ENCODE peak calls at places on chromosomes 6 and 20, in five cellular contexts. One of them, this sample, is unnamed.

GRCh38 chr6:137490961-137491360 is 3.2 kb downstream of the OLIG3 start:
- DNase-seq in stimulated activated CD8-positive, alpha-beta memory T cell treated with anti-CD3 and anti-CD28 coated beads, Interleukin-2, amount 100 ng/mL, for 1 hour: no peak
- DNase-seq in ELR: no peak
- DNase-seq in NCI-H2081: no peak
- DNase-seq in EL: no peak
- DNase-seq in this sample: no peak

GRCh38 chr20:60928341-60928740 is 323.7 kb upstream of the CDH4 start:
- DNase-seq in stimulated activated CD8-positive, alpha-beta memory T cell treated with anti-CD3 and anti-CD28 coated beads, Interleukin-2, amount 100 ng/mL, for 1 hour: no peak
- DNase-seq in ELR: no peak
- DNase-seq in NCI-H2081: no peak
- DNase-seq in EL: no peak
- DNase-seq in this sample: no peak

GRCh38 chr20:49259799-49260198 is 18.1 kb downstream of the ZNFX1 start:
- DNase-seq in stimulated activated CD8-positive, alpha-beta memory T cell treated with anti-CD3 and anti-CD28 coated beads, Interleukin-2, amount 100 ng/mL, for 1 hour: no peak
- DNase-seq in ELR: no peak
- DNase-seq in NCI-H2081: no peak
- DNase-seq in EL: no peak
- DNase-seq in this sample: no peak

GRCh38 chr6:156508923-156509322 is 268.3 kb upstream of the ARID1B start:
- DNase-seq in stimulated activated CD8-positive, alpha-beta memory T cell treated with anti-CD3 and anti-CD28 coated beads, Interleukin-2, amount 100 ng/mL, for 1 hour: no peak
- DNase-seq in ELR: no peak
- DNase-seq in NCI-H2081: no peak
- DNase-seq in EL: peak
- DNase-seq in this sample: peak

GRCh38 chr6:14464049-14464448 is 346.5 kb downstream of the CD83 start:
- DNase-seq in stimulated activated CD8-positive, alpha-beta memory T cell treated with anti-CD3 and anti-CD28 coated beads, Interleukin-2, amount 100 ng/mL, for 1 hour: no peak
- DNase-seq in ELR: peak
- DNase-seq in NCI-H2081: no peak
- DNase-seq in EL: no peak
- DNase-seq in this sample: no peak

GRCh38 chr20:62496525-62497218 is 20.9 kb upstream of the GATA5 start:
- DNase-seq in stimulated activated CD8-positive, alpha-beta memory T cell treated with anti-CD3 and anti-CD28 coated beads, Interleukin-2, amount 100 ng/mL, for 1 hour: no peak
- DNase-seq in ELR: peak
- DNase-seq in NCI-H2081: peak
- DNase-seq in EL: no peak
- DNase-seq in this sample: peak

GRCh38 chr6:148530394-148530923 is 187.8 kb downstream of the SASH1 start:
- DNase-seq in stimulated activated CD8-positive, alpha-beta memory T cell treated with anti-CD3 and anti-CD28 coated beads, Interleukin-2, amount 100 ng/mL, for 1 hour: no peak
- DNase-seq in ELR: peak
- DNase-seq in NCI-H2081: no peak
- DNase-seq in EL: peak
- DNase-seq in this sample: peak

GRCh38 chr6:111674882-111675281 is 69.2 kb upstream of the TRAF3IP2 start:
- DNase-seq in stimulated activated CD8-positive, alpha-beta memory T cell treated with anti-CD3 and anti-CD28 coated beads, Interleukin-2, amount 100 ng/mL, for 1 hour: no peak
- DNase-seq in ELR: no peak
- DNase-seq in NCI-H2081: no peak
- DNase-seq in EL: no peak
- DNase-seq in this sample: no peak

GRCh38 chr6:135346747-135347146 is 150.8 kb downstream of the AHI1 start:
- DNase-seq in stimulated activated CD8-positive, alpha-beta memory T cell treated with anti-CD3 and anti-CD28 coated beads, Interleukin-2, amount 100 ng/mL, for 1 hour: no peak
- DNase-seq in ELR: peak
- DNase-seq in NCI-H2081: no peak
- DNase-seq in EL: peak
- DNase-seq in this sample: no peak

GRCh38 chr6:28606424-28607391 is 81.0 kb downstream of the GPX5 start:
- DNase-seq in stimulated activated CD8-positive, alpha-beta memory T cell treated with anti-CD3 and anti-CD28 coated beads, Interleukin-2, amount 100 ng/mL, for 1 hour: no peak
- DNase-seq in ELR: peak
- DNase-seq in NCI-H2081: peak
- DNase-seq in EL: peak
- DNase-seq in this sample: peak

GRCh38 chr6:164337024-164337924 is 922.8 kb downstream of the QKI start:
- DNase-seq in stimulated activated CD8-positive, alpha-beta memory T cell treated with anti-CD3 and anti-CD28 coated beads, Interleukin-2, amount 100 ng/mL, for 1 hour: no peak
- DNase-seq in ELR: no peak
- DNase-seq in NCI-H2081: no peak
- DNase-seq in EL: no peak
- DNase-seq in this sample: no peak

GRCh38 chr6:105851181-105851580 is 235.0 kb upstream of the PRDM1 start:
- DNase-seq in stimulated activated CD8-positive, alpha-beta memory T cell treated with anti-CD3 and anti-CD28 coated beads, Interleukin-2, amount 100 ng/mL, for 1 hour: no peak
- DNase-seq in ELR: no peak
- DNase-seq in NCI-H2081: no peak
- DNase-seq in EL: no peak
- DNase-seq in this sample: no peak

GRCh38 chr6:71406871-71407860 is 118.6 kb downstream of the OGFRL1 start:
- DNase-seq in stimulated activated CD8-positive, alpha-beta memory T cell treated with anti-CD3 and anti-CD28 coated beads, Interleukin-2, amount 100 ng/mL, for 1 hour: no peak
- DNase-seq in ELR: peak
- DNase-seq in NCI-H2081: no peak
- DNase-seq in EL: peak
- DNase-seq in this sample: peak

GRCh38 chr20:54140927-54141566 is 32.7 kb downstream of the CYP24A1 start:
- DNase-seq in stimulated activated CD8-positive, alpha-beta memory T cell treated with anti-CD3 and anti-CD28 coated beads, Interleukin-2, amount 100 ng/mL, for 1 hour: no peak
- DNase-seq in ELR: peak
- DNase-seq in NCI-H2081: no peak
- DNase-seq in EL: peak
- DNase-seq in this sample: peak

GRCh38 chr20:364905-365794 is 15.4 kb upstream of the TRIB3 start:
- DNase-seq in stimulated activated CD8-positive, alpha-beta memory T cell treated with anti-CD3 and anti-CD28 coated beads, Interleukin-2, amount 100 ng/mL, for 1 hour: no peak
- DNase-seq in ELR: peak
- DNase-seq in NCI-H2081: no peak
- DNase-seq in EL: peak
- DNase-seq in this sample: peak

GRCh38 chr20:62926229-62927127 is at the start of gene DIDO1:
- DNase-seq in stimulated activated CD8-positive, alpha-beta memory T cell treated with anti-CD3 and anti-CD28 coated beads, Interleukin-2, amount 100 ng/mL, for 1 hour: peak
- DNase-seq in ELR: peak
- DNase-seq in NCI-H2081: peak
- DNase-seq in EL: peak
- DNase-seq in this sample: peak

GRCh38 chr20:675453-676314 is at the start of gene SCRT2:
- DNase-seq in stimulated activated CD8-positive, alpha-beta memory T cell treated with anti-CD3 and anti-CD28 coated beads, Interleukin-2, amount 100 ng/mL, for 1 hour: peak
- DNase-seq in ELR: peak
- DNase-seq in NCI-H2081: no peak
- DNase-seq in EL: peak
- DNase-seq in this sample: peak

GRCh38 chr6:112296122-112296521 is 41.8 kb upstream of the LAMA4 start:
- DNase-seq in stimulated activated CD8-positive, alpha-beta memory T cell treated with anti-CD3 and anti-CD28 coated beads, Interleukin-2, amount 100 ng/mL, for 1 hour: no peak
- DNase-seq in ELR: peak
- DNase-seq in NCI-H2081: no peak
- DNase-seq in EL: peak
- DNase-seq in this sample: peak